ENCODE peak calls at places on chromosomes 7 and 10, in nine cellular contexts. T is left lung, B is colonic mucosa, E is lower lobe of right lung, P is A549, R is kidney, M is fibroblast of lung, D is DND-41, A is left ventricle myocardium inferior. X is an unnamed sample. For H3K9me3, the result is how much of the 10 kb centered on the place peaks cover.

GRCh38 chr7:135291809-135292253 is 58.2 kb downstream of the STRA8 start:
- DNase-seq in T (no peak), B (no peak), E (no peak), P (peak), R (no peak), M (peak), D (no peak), A (no peak), X (no peak)

GRCh38 chr10:30782543-30783461 is 153.2 kb upstream of the LYZL2 start:
- DNase-seq in T (no peak), B (no peak), E (no peak), P (no peak), R (no peak), M (peak), D (no peak), A (no peak), X (no peak)

GRCh38 chr7:112005205-112005604 is 201.0 kb downstream of the DOCK4 start:
- DNase-seq in T (no peak), B (no peak), E (no peak), P (no peak), R (no peak), M (peak), D (no peak), A (no peak), X (no peak)

GRCh38 chr10:98077223-98077622 is 46.8 kb upstream of the CRTAC1 start:
- DNase-seq in T (no peak), B (no peak), E (no peak), P (no peak), R (no peak), M (no peak), D (no peak), A (no peak), X (no peak)

GRCh38 chr7:122304996-122305421 is 459 bp upstream of the FEZF1 start:
- DNase-seq in T (no peak), B (no peak), E (no peak), P (no peak), R (no peak), M (peak), D (no peak), A (no peak), X (no peak)

GRCh38 chr10:29240991-29241660 is 47.7 kb upstream of the LYZL1 start:
- DNase-seq in T (no peak), B (no peak), E (no peak), P (no peak), R (no peak), M (peak), D (no peak), A (no peak), X (no peak)

GRCh38 chr7:27158436-27159277 is 2.2 kb upstream of the HOXA7 start:
- DNase-seq in T (peak), B (no peak), E (no peak), P (no peak), R (peak), M (no peak), D (no peak), A (no peak), X (no peak)

GRCh38 chr10:78905940-78906308 is 162.8 kb upstream of the ZMIZ1 start:
- DNase-seq in T (no peak), B (no peak), E (no peak), P (no peak), R (no peak), M (no peak), D (no peak), A (no peak), X (no peak)

GRCh38 chr7:31782411-31782991 is 95.5 kb downstream of the PPP1R17 start:
- DNase-seq in T (no peak), B (no peak), E (no peak), P (peak), R (no peak), M (peak), D (peak), A (no peak), X (no peak)

GRCh38 chr10:29791773-29792172 is 157.0 kb upstream of the SVIL start:
- DNase-seq in T (no peak), B (no peak), E (no peak), P (no peak), R (no peak), M (no peak), D (no peak), A (no peak), X (no peak)

GRCh38 chr10:12332572-12333381 is 16.6 kb upstream of the CAMK1D start:
- DNase-seq in T (no peak), B (no peak), E (no peak), P (peak), R (no peak), M (peak), D (no peak), A (no peak), X (no peak)

GRCh38 chr10:17425584-17426262 is 28.7 kb downstream of the ST8SIA6 start:
- DNase-seq in T (no peak), B (no peak), E (no peak), P (no peak), R (no peak), M (no peak), D (no peak), A (no peak), X (no peak)

GRCh38 chr7:50304158-50304910 is at the start of gene IKZF1:
- DNase-seq in T (peak), B (peak), E (peak), P (no peak), R (peak), M (no peak), D (peak), A (peak), X (no peak)

GRCh38 chr7:20507157-20507556 is 108.3 kb upstream of the ABCB5 start:
- DNase-seq in T (no peak), B (no peak), E (no peak), P (no peak), R (no peak), M (no peak), D (no peak), A (no peak), X (no peak)

GRCh38 chr7:154865984-154866685 is 136.8 kb downstream of the PAXIP1 start:
- DNase-seq in T (no peak), B (no peak), E (no peak), P (no peak), R (no peak), M (no peak), D (no peak), A (no peak), X (no peak)

GRCh38 chr7:112510032-112510742 is 29.4 kb downstream of the LSMEM1 start:
- DNase-seq in T (no peak), B (no peak), E (no peak), P (no peak), R (no peak), M (peak), D (no peak), A (no peak), X (no peak)

GRCh38 chr7:70143089-70144044 is 545.1 kb downstream of the AUTS2 start:
- DNase-seq in T (no peak), B (no peak), E (no peak), P (no peak), R (no peak), M (peak), D (no peak), A (no peak), X (no peak)

GRCh38 chr10:33509231-33509871 is 174.9 kb upstream of the NRP1 start:
- DNase-seq in T (no peak), B (no peak), E (peak), P (peak), R (peak), M (peak), D (no peak), A (no peak), X (peak)

GRCh38 chr10:125521721-125522680 is 161.0 kb downstream of the TEX36 start:
- DNase-seq in T (no peak), B (no peak), E (no peak), P (peak), R (no peak), M (no peak), D (peak), A (no peak), X (no peak)

GRCh38 chr10:31059323-31059722 is 27.7 kb upstream of the ZNF438 start:
- DNase-seq in T (no peak), B (no peak), E (no peak), P (no peak), R (no peak), M (no peak), D (no peak), A (no peak), X (no peak)

GRCh38 chr10:51000164-51000563 is 74.1 kb upstream of the PRKG1 start:
- DNase-seq in T (no peak), B (no peak), E (no peak), P (no peak), R (no peak), M (peak), D (no peak), A (no peak), X (no peak)

GRCh38 chr7:422886-423225 is 96.8 kb downstream of the PDGFA start:
- DNase-seq in T (peak), B (no peak), E (no peak), P (no peak), R (peak), M (no peak), D (no peak), A (no peak), X (no peak)

GRCh38 chr10:57102234-57102633 is 741.2 kb upstream of the ZWINT start:
- DNase-seq in T (no peak), B (no peak), E (no peak), P (no peak), R (no peak), M (no peak), D (no peak), A (no peak), X (no peak)

GRCh38 chr7:151501676-151502075 is 18.0 kb downstream of the RHEB start:
- DNase-seq in T (peak), B (no peak), E (no peak), P (no peak), R (no peak), M (no peak), D (no peak), A (no peak), X (no peak)
- H3K9me3 ChIP-seq in T (under half), B (under half), E (under half), P (under half), R (under half), M (under half), D (under half), A (under half), X (under half)

GRCh38 chr10:130559213-130559944 is 423.2 kb downstream of the GLRX3 start:
- DNase-seq in T (peak), B (no peak), E (no peak), P (no peak), R (no peak), M (no peak), D (no peak), A (no peak), X (no peak)
- H3K9me3 ChIP-seq in T (under half), B (under half), E (under half), P (under half), R (under half), M (under half), D (under half), A (under half), X (under half)

GRCh38 chr10:1594372-1595241 is 142.7 kb downstream of the ADARB2 start:
- DNase-seq in T (no peak), B (no peak), E (no peak), P (no peak), R (peak), M (no peak), D (no peak), A (no peak), X (no peak)

GRCh38 chr10:1595242-1595600 is 142.1 kb downstream of the ADARB2 start:
- DNase-seq in T (no peak), B (no peak), E (no peak), P (no peak), R (peak), M (no peak), D (no peak), A (no peak), X (no peak)

GRCh38 chr10:1591742-1592141 is 145.6 kb downstream of the ADARB2 start:
- DNase-seq in T (no peak), B (no peak), E (no peak), P (no peak), R (peak), M (no peak), D (no peak), A (no peak), X (no peak)

GRCh38 chr10:1591045-1591444 is 146.3 kb downstream of the ADARB2 start:
- DNase-seq in T (no peak), B (no peak), E (no peak), P (no peak), R (peak), M (no peak), D (no peak), A (no peak), X (no peak)

DNA sequence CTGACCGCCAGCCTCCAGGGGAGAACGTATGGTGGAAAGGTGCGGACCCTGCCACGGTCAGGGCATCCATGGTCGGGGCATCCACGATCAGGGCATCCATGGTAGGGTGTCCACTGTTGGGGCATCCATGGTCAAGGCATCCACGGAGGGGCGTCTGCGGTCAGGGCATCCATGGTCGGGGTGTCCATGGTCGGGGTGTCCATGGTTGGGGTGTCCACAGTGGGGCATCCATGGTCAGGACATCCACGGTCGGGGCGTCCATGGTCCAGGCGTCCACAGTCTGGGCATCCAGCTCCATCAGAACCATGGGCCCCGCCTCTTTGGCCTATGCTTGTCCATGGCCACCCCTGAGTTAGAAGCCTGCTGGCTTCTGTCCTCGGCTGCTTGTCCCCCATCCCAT is 148.1 kb downstream of the ADARB2 start:
- DNase-seq in T (no peak), B (no peak), E (no peak), P (no peak), R (peak), M (no peak), D (no peak), A (no peak), X (no peak)
- H3K9me3 ChIP-seq in T (under half), B (under half), E (under half), P (under half), R (under half), M (under half), D (under half), A (under half), X (under half)

GRCh38 chr7:158126661-158127060 is 461.0 kb downstream of the PTPRN2 start:
- DNase-seq in T (peak), B (no peak), E (no peak), P (no peak), R (peak), M (no peak), D (no peak), A (no peak), X (no peak)
- H3K9me3 ChIP-seq in T (under half), B (under half), E (under half), P (under half), R (under half), M (under half), D (under half), A (under half), X (under half)

GRCh38 chr10:37236093-37236492 is 110.7 kb downstream of the ANKRD30A start:
- DNase-seq in T (no peak), B (no peak), E (no peak), P (no peak), R (no peak), M (no peak), D (no peak), A (no peak), X (no peak)
- H3K9me3 ChIP-seq in T (under half), B (under half), E (under half), P (under half), R (under half), M (under half), D (under half), A (under half), X (under half)

GRCh38 chr10:104220515-104220914 is 11.6 kb downstream of the CFAP43 start:
- DNase-seq in T (no peak), B (no peak), E (no peak), P (no peak), R (no peak), M (no peak), D (no peak), A (no peak), X (no peak)

GRCh38 chr10:104218751-104219150 is 13.4 kb downstream of the CFAP43 start:
- DNase-seq in T (no peak), B (no peak), E (no peak), P (no peak), R (no peak), M (no peak), D (no peak), A (no peak), X (no peak)

GRCh38 chr10:104216631-104217030 is 15.5 kb downstream of the CFAP43 start:
- DNase-seq in T (no peak), B (no peak), E (no peak), P (no peak), R (no peak), M (no peak), D (no peak), A (no peak), X (no peak)
- H3K9me3 ChIP-seq in T (under half), B (under half), E (under half), P (under half), R (under half), M (under half), D (under half), A (under half), X (under half)

DNA sequence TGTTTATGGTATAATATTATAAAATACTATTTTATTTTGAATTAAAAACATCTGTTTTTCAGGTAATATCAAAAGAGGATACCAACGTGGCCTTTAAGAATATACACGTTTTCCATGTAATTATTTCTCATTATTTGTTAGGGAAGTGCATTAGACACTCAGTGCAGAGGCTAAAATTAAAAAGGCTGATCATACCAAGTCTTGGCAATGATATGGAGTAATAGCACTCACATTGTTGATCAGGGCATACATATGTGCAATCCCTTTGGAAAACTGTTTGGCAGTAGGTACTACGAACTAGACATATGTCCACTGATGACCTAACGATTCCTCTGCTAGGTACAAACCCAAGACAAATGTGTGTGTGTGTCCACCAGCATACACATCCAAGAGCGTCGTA is 20.7 kb upstream of the VIPR2 start:
- DNase-seq in T (no peak), B (no peak), E (no peak), P (no peak), R (no peak), M (no peak), D (no peak), A (no peak), X (no peak)
- H3K9me3 ChIP-seq in T (under half), B (under half), E (under half), P (under half), R (under half), M (under half), D (under half), A (under half), X (under half)

DNA sequence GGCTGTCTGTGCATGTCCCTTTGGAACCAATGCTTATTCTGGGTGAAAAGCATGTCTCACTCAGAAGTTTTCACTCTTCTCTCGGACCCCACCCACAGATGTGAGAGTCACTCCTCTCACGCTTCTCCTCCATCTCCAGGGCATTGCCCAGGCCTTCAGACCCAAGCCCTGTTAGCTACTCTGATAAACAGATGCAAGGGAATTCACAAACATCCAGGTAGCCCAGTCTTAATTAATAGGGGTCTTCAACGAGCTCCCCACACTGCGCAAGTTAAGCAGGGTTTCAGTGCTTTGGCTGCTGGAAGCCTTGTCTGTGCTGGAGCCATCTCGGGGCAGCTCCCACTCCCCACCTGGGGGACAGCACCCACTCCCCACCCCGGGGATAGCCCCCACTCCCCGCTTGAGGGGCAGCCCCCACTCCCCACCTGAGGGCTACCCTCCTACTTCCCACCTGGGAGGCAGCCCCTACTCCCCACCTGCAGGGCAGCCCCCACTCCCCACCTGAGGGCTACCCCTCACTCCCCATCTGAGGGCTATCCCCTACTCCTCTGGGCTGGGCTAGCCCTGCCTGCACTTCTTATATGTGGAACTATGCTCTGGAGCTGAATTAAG is 8.7 kb downstream of the PKD1L1 start:
- DNase-seq in T (no peak), B (no peak), E (no peak), P (no peak), R (no peak), M (no peak), D (no peak), A (no peak), X (no peak)
- H3K9me3 ChIP-seq in T (under half), B (under half), E (under half), P (under half), R (under half), M (under half), D (under half), A (under half), X (under half)

DNA sequence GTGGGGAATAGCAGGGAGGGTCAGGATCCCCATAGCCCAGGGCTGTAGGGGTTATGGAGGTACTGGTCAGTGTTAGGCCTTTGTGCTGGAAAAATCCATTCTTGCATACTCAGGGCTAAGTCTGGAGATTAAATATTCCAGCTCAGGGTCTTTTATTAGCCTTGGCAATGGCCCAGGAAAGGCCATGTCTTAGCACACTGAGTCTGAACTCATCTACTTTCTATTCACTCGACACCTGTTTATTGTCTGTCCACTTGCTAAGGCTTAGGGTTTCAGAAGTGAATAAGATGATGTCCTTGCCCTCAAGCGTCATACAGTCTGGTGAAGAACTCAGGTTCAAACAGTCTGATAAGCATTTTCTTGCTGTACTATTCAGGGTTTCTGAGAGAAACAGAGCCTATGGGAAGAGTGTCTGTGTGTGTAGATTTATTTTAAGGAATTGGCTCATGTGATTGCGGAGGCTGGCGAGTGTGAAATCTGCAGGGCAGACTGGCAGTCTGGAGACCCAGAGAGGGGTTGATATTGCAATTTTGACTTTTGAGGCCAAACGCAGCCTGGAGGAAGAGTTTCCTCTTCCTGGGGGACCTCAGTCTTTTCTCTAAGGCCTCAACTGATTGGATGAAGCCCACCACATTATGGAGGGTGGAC is 135.8 kb downstream of the RAMP3 start:
- DNase-seq in T (no peak), B (no peak), E (no peak), P (no peak), R (no peak), M (no peak), D (no peak), A (no peak), X (no peak)
- H3K9me3 ChIP-seq in T (under half), B (under half), E (under half), P (under half), R (under half), M (under half), D (under half), A (under half), X (under half)

GRCh38 chr10:37234692-37235091 is 109.3 kb downstream of the ANKRD30A start:
- DNase-seq in T (no peak), B (no peak), E (no peak), P (no peak), R (no peak), M (no peak), D (no peak), A (no peak), X (no peak)

GRCh38 chr10:37240223-37240622 is 114.8 kb downstream of the ANKRD30A start:
- DNase-seq in T (no peak), B (no peak), E (no peak), P (no peak), R (no peak), M (no peak), D (no peak), A (no peak), X (no peak)
- H3K9me3 ChIP-seq in T (under half), B (under half), E (under half), P (under half), R (under half), M (under half), D (under half), A (under half), X (under half)

X was measured in thoracic aorta.